ENCODE peak calls at places on chromosomes 13 and 19, in five cellular contexts. J, Z, V, O and G are unnamed samples.

GRCh38 chr19:49552749-49553148 is 24.9 kb downstream of the RCN3 start:
- DNase-seq in J (no peak), Z (no peak), V (no peak), O (no peak), G (no peak)

GRCh38 chr13:50626031-50626643 is 217.4 kb downstream of the DLEU7 start:
- DNase-seq in J (no peak), Z (peak), V (no peak), O (no peak), G (no peak)

GRCh38 chr13:99991013-99991805 is 9.6 kb downstream of the ZIC2 start:
- DNase-seq in J (peak), Z (no peak), V (no peak), O (no peak), G (peak)

GRCh38 chr13:33744589-33745369 is 73.2 kb upstream of the RFC3 start:
- DNase-seq in J (no peak), Z (no peak), V (no peak), O (no peak), G (no peak)

GRCh38 chr19:45973564-45974338 is at the start of gene NOVA2:
- DNase-seq in J (peak), Z (peak), V (peak), O (no peak), G (peak)

GRCh38 chr13:50128406-50129048 is 113.3 kb downstream of the KCNRG start:
- DNase-seq in J (peak), Z (no peak), V (no peak), O (no peak), G (no peak)

GRCh38 chr13:25384747-25385270 is 13.0 kb downstream of the ATP8A2 start:
- DNase-seq in J (no peak), Z (peak), V (no peak), O (no peak), G (no peak)

GRCh38 chr13:110555601-110556223 is 5.8 kb downstream of the RAB20 start:
- DNase-seq in J (no peak), Z (no peak), V (no peak), O (no peak), G (no peak)

GRCh38 chr13:40665061-40665753 is 1.2 kb downstream of the FOXO1 start:
- DNase-seq in J (peak), Z (peak), V (peak), O (no peak), G (no peak)